ENCODE peak calls at places on chromosome 13, in four cellular contexts. E, W, N and L are unnamed samples.
A peak's percentile ranks its signal among the peaks of the same experiment; 100 is the strongest.

GRCh38 chr13:113138792-113139551 is 16.4 kb downstream of the F10 start:
- DNase-seq in W (no peak), N (no peak), E (no peak), L (no peak)

GRCh38 chr13:88857256-88857655 is 1186.1 kb downstream of the SLITRK5 start:
- DNase-seq in E (no peak), W (no peak), N (no peak), L (no peak)

GRCh38 chr13:44305845-44306244 is 67.8 kb upstream of the SERP2 start:
- DNase-seq in W (no peak), E (peak; percentile 14), N (no peak), L (no peak)

GRCh38 chr13:90534617-90535340 is 812.7 kb upstream of the MIR17HG start:
- DNase-seq in N (no peak), E (no peak), W (peak; percentile 36), L (no peak)

GRCh38 chr13:67134322-67135129 is 95.6 kb downstream of the PCDH9 start:
- DNase-seq in N (no peak), W (no peak), E (no peak), L (no peak)

GRCh38 chr13:41954226-41954625 is 6.7 kb downstream of the VWA8 start:
- DNase-seq in N (no peak), E (no peak), W (no peak), L (no peak)

GRCh38 chr13:93730780-93731179 is 504.2 kb downstream of the GPC6 start:
- DNase-seq in W (no peak), N (no peak), E (no peak), L (peak; percentile 58)

GRCh38 chr13:69857188-69857821 is 250.3 kb upstream of the ATXN8OS start:
- DNase-seq in E (peak; percentile 70), N (peak; percentile 12), W (no peak), L (no peak)

GRCh38 chr13:111115051-111115840 is at the start of gene ARHGEF7:
- DNase-seq in W (no peak), N (peak; percentile 65), E (no peak), L (peak; percentile 65)

GRCh38 chr13:25468330-25469178 is 96.8 kb downstream of the ATP8A2 start:
- DNase-seq in W (no peak), E (peak; percentile 83), N (peak; percentile 85), L (peak; percentile 48)

GRCh38 chr13:83221256-83221655 is 661.0 kb downstream of the SLITRK1 start:
- DNase-seq in W (no peak), E (peak; percentile 1), N (no peak), L (no peak)

GRCh38 chr13:71274923-71275593 is 591.9 kb downstream of the DACH1 start:
- DNase-seq in W (no peak), N (no peak), E (peak; percentile 33), L (no peak)